ENCODE peak calls at places on chromosomes 3 and 15, in four cellular contexts. W is pancreas, P is fibroblast of the aortic adventitia, R is endothelial cell of umbilical vein. H is an unnamed sample.

GRCh38 chr3:171132873-171133272 is 106.4 kb upstream of the SLC2A2 start:
- DNase-seq in W (no peak), P (peak), R (no peak), H (no peak)

GRCh38 chr15:87610366-87610765 is 646.2 kb downstream of the NTRK3 start:
- DNase-seq in W (no peak), P (peak), R (peak), H (no peak)

GRCh38 chr3:112005091-112005672 is 6.5 kb downstream of the TAGLN3 start:
- DNase-seq in W (no peak), P (no peak), R (no peak), H (no peak)

GRCh38 chr3:194342861-194343560 is 8.1 kb downstream of the CPN2 start:
- DNase-seq in W (no peak), P (no peak), R (no peak), H (no peak)

GRCh38 chr3:37730825-37731224 is 130.9 kb upstream of the CTDSPL start:
- DNase-seq in W (no peak), P (no peak), R (no peak), H (no peak)

GRCh38 chr3:56837196-56837955 is 35.6 kb upstream of the ARHGEF3 start:
- DNase-seq in W (no peak), P (no peak), R (no peak), H (no peak)

GRCh38 chr15:73029003-73029527 is 23.2 kb upstream of the NEO1 start:
- DNase-seq in W (no peak), P (peak), R (no peak), H (no peak)

GRCh38 chr15:40092416-40093223 is 16.1 kb downstream of the BMF start:
- DNase-seq in W (no peak), P (peak), R (no peak), H (peak)

GRCh38 chr3:192563417-192563816 is 163.9 kb downstream of the FGF12 start:
- DNase-seq in W (no peak), P (no peak), R (no peak), H (no peak)

GRCh38 chr3:177519588-177519987 is 322.3 kb upstream of the TBL1XR1 start:
- DNase-seq in W (no peak), P (no peak), R (no peak), H (no peak)

GRCh38 chr3:73926360-73927202 is 301.8 kb upstream of the PDZRN3 start:
- DNase-seq in W (no peak), P (no peak), R (no peak), H (no peak)

GRCh38 chr3:194029846-194030245 is 106.1 kb upstream of the HES1 start:
- DNase-seq in W (peak), P (no peak), R (no peak), H (no peak)

GRCh38 chr3:118817748-118818165 is 216.9 kb downstream of the IGSF11 start:
- DNase-seq in W (peak), P (peak), R (peak), H (no peak)

GRCh38 chr15:98442379-98442833 is 205.9 kb upstream of the IGF1R start:
- DNase-seq in W (no peak), P (peak), R (peak), H (no peak)

GRCh38 chr3:49785565-49786356 is 581 bp downstream of the IP6K1 start:
- DNase-seq in W (no peak), P (peak), R (peak), H (no peak)

DNA sequence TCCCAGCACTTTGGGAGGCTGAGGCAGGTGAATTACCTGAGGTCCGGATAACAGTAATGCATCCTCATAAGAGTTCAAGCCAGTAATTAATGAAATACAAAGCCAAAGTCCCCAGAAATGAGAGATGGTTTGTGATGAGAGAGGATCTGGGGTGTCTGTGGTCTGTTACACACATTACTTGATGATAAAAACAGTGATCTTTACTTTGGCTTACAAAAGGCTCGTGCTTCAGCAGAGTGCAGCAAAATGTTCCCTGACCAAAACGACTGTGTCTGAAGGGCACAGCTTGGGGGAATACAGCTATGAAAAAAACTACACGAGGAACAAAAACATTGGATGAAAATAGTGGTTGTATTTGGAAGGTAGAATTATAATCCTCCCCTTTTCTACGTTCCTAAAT is 40.9 kb downstream of the CRTC3 start:
- DNase-seq in W (no peak), P (no peak), R (no peak), H (no peak)
- H3K4me3 ChIP-seq in W (no peak), P (no peak), R (no peak), H (no peak)

DNA sequence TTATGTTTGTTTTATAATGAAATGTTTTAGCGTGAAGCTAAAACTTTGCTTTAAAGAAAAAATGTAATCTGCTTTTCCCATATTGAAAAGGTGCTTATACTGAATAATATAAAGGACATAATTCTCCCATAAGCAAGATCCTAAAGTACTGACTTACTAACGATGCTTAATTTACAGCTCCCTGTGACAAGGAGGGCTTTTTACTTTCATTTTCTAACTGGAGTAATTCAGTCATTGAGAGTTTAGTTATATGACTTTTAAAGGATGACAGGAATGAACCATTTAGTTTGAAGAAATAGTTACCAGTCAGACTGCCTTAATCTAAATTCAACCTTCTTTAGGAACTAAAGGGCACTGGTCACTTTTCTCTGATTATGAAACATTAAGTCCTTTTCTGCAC is 19.3 kb upstream of the ZPLD1 start:
- DNase-seq in W (no peak), P (peak), R (no peak), H (no peak)
- H3K4me3 ChIP-seq in W (no peak), P (peak), R (no peak), H (no peak)

GRCh38 chr3:160374925-160375324 is 24.1 kb downstream of the IFT80 start:
- DNase-seq in W (no peak), P (peak), R (no peak), H (no peak)
- H3K4me3 ChIP-seq in W (no peak), P (no peak), R (no peak), H (no peak)

DNA sequence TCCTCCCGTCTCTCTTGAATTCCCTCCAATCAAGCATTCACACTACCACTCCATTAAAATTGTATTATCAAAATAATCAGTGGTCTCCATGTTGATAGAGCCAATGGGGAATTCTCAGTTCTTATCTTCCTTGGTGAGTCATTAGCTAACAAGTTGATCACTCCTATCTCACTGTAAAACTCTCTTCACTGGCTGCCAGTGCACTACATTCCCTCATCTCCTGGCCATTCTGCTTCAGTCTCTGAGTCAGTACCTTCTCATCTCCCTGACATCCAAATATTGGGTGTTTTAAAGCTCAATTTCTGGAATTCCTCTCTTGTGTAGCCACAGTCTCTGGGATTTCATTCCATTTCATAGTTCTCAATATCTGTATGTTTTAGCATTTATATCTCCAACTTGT is 175.2 kb downstream of the ALDH1A2 start:
- DNase-seq in W (no peak), P (peak), R (no peak), H (no peak)
- H3K4me3 ChIP-seq in W (no peak), P (no peak), R (no peak), H (no peak)